ENCODE peak calls at places on chromosome 6, in nine cellular contexts. N, D, G, W, K, L, P, Z and Y are unnamed samples.

GRCh38 chr6:21137708-21138358 is 455.7 kb upstream of the SOX4 start:
- DNase-seq in N (no peak), D (no peak), G (no peak), W (peak), K (no peak), L (no peak), P (no peak), Z (no peak), Y (peak)

GRCh38 chr6:157867981-157868380 is 44.9 kb downstream of the SNX9 start:
- DNase-seq in N (no peak), D (no peak), G (no peak), W (peak), K (no peak), L (no peak), P (no peak), Z (no peak), Y (peak)

GRCh38 chr6:163605388-163606097 is 191.0 kb downstream of the QKI start:
- DNase-seq in N (no peak), D (no peak), G (no peak), W (no peak), K (no peak), L (no peak), P (no peak), Z (no peak), Y (no peak)

GRCh38 chr6:89887452-89888137 is 6.7 kb upstream of the GJA10 start:
- DNase-seq in N (no peak), D (no peak), G (no peak), W (no peak), K (no peak), L (no peak), P (no peak), Z (no peak), Y (no peak)

GRCh38 chr6:30544666-30545272 is 11.5 kb downstream of the GNL1 start:
- DNase-seq in N (no peak), D (peak), G (no peak), W (peak), K (peak), L (no peak), P (no peak), Z (peak), Y (peak)

GRCh38 chr6:8195040-8195713 is 92.8 kb upstream of the EEF1E1 start:
- DNase-seq in N (no peak), D (no peak), G (no peak), W (no peak), K (no peak), L (no peak), P (no peak), Z (no peak), Y (no peak)

GRCh38 chr6:80553071-80553740 is 446.7 kb downstream of the BCKDHB start:
- DNase-seq in N (no peak), D (no peak), G (no peak), W (peak), K (no peak), L (no peak), P (no peak), Z (no peak), Y (no peak)

GRCh38 chr6:6004147-6004995 is 2.4 kb downstream of the NRN1 start:
- DNase-seq in N (no peak), D (peak), G (no peak), W (no peak), K (no peak), L (no peak), P (no peak), Z (no peak), Y (peak)

GRCh38 chr6:143675946-143676345 is 1.8 kb upstream of the PHACTR2 start:
- DNase-seq in N (no peak), D (no peak), G (no peak), W (peak), K (no peak), L (no peak), P (no peak), Z (no peak), Y (no peak)

GRCh38 chr6:160035693-160036330 is 66.9 kb downstream of the IGF2R start:
- DNase-seq in N (no peak), D (no peak), G (no peak), W (peak), K (no peak), L (no peak), P (no peak), Z (no peak), Y (no peak)

GRCh38 chr6:127191716-127192115 is 73.2 kb downstream of the RSPO3 start:
- DNase-seq in N (no peak), D (no peak), G (no peak), W (peak), K (no peak), L (no peak), P (no peak), Z (no peak), Y (no peak)

GRCh38 chr6:158149641-158150040 is 18.4 kb downstream of the SERAC1 start:
- DNase-seq in N (no peak), D (no peak), G (peak), W (peak), K (no peak), L (no peak), P (no peak), Z (no peak), Y (no peak)

GRCh38 chr6:166578536-166579233 is 7.8 kb downstream of the RAMACL start:
- DNase-seq in N (no peak), D (no peak), G (no peak), W (no peak), K (no peak), L (no peak), P (no peak), Z (no peak), Y (no peak)

GRCh38 chr6:19690676-19691075 is 146.5 kb upstream of the ID4 start:
- DNase-seq in N (no peak), D (no peak), G (no peak), W (no peak), K (no peak), L (no peak), P (no peak), Z (no peak), Y (no peak)

GRCh38 chr6:139313229-139313628 is 21.4 kb upstream of the TXLNB start:
- DNase-seq in N (no peak), D (no peak), G (no peak), W (no peak), K (no peak), L (no peak), P (no peak), Z (no peak), Y (no peak)

GRCh38 chr6:53862517-53863457 is 68.0 kb downstream of the LRRC1 start:
- DNase-seq in N (no peak), D (no peak), G (peak), W (peak), K (no peak), L (no peak), P (no peak), Z (no peak), Y (peak)

GRCh38 chr6:34391023-34391485 is 1.4 kb downstream of the NUDT3 start:
- DNase-seq in N (no peak), D (no peak), G (no peak), W (peak), K (no peak), L (no peak), P (no peak), Z (no peak), Y (peak)